ENCODE peak calls at places on chromosome 10, in seven cellular contexts. One of them, this sample, is unnamed.

GRCh38 chr10:85888004-85888403 is 478.6 kb downstream of the GRID1 start:
- DNase-seq in A549: no peak
- DNase-seq in fibroblast of pulmonary artery: peak
- DNase-seq in lower lobe of right lung: no peak
- DNase-seq in fibroblast of the aortic adventitia: no peak
- DNase-seq in HFFc6: no peak
- DNase-seq in HL-60: no peak
- DNase-seq in this sample: no peak

GRCh38 chr10:60312818-60313588 is 76.7 kb downstream of the ANK3 start:
- DNase-seq in HL-60: no peak
- DNase-seq in fibroblast of the aortic adventitia: peak
- DNase-seq in HFFc6: peak
- DNase-seq in A549: no peak
- DNase-seq in lower lobe of right lung: no peak
- DNase-seq in fibroblast of pulmonary artery: peak
- DNase-seq in this sample: peak

GRCh38 chr10:81917666-81918065 is 42.7 kb downstream of the NRG3 start:
- DNase-seq in A549: no peak
- DNase-seq in HFFc6: no peak
- DNase-seq in HL-60: no peak
- DNase-seq in fibroblast of pulmonary artery: no peak
- DNase-seq in lower lobe of right lung: no peak
- DNase-seq in fibroblast of the aortic adventitia: no peak
- DNase-seq in this sample: no peak

GRCh38 chr10:93465806-93466675 is 16.1 kb downstream of the MYOF start:
- DNase-seq in fibroblast of the aortic adventitia: peak
- DNase-seq in A549: peak
- DNase-seq in HFFc6: peak
- DNase-seq in lower lobe of right lung: peak
- DNase-seq in HL-60: no peak
- DNase-seq in fibroblast of pulmonary artery: peak
- DNase-seq in this sample: peak

GRCh38 chr10:66836057-66836456 is 89.8 kb upstream of the LRRTM3 start:
- DNase-seq in fibroblast of the aortic adventitia: peak
- DNase-seq in fibroblast of pulmonary artery: peak
- DNase-seq in HFFc6: peak
- DNase-seq in lower lobe of right lung: no peak
- DNase-seq in HL-60: no peak
- DNase-seq in A549: no peak
- DNase-seq in this sample: peak

GRCh38 chr10:117007080-117007479 is 2.1 kb upstream of the SHTN1 start:
- DNase-seq in HFFc6: peak
- DNase-seq in fibroblast of pulmonary artery: peak
- DNase-seq in fibroblast of the aortic adventitia: peak
- DNase-seq in A549: peak
- DNase-seq in HL-60: no peak
- DNase-seq in lower lobe of right lung: no peak
- DNase-seq in this sample: peak

GRCh38 chr10:124917939-124918830 is 23.7 kb upstream of the ZRANB1 start:
- DNase-seq in fibroblast of pulmonary artery: peak
- DNase-seq in fibroblast of the aortic adventitia: peak
- DNase-seq in HFFc6: peak
- DNase-seq in HL-60: peak
- DNase-seq in A549: no peak
- DNase-seq in lower lobe of right lung: no peak
- DNase-seq in this sample: no peak

GRCh38 chr10:88852327-88852726 is 683 bp upstream of the ANKRD22 start:
- DNase-seq in HFFc6: no peak
- DNase-seq in HL-60: no peak
- DNase-seq in A549: no peak
- DNase-seq in lower lobe of right lung: no peak
- DNase-seq in fibroblast of the aortic adventitia: no peak
- DNase-seq in fibroblast of pulmonary artery: no peak
- DNase-seq in this sample: no peak

GRCh38 chr10:77601488-77601887 is 36.1 kb downstream of the KCNMA1 start:
- DNase-seq in lower lobe of right lung: no peak
- DNase-seq in HL-60: no peak
- DNase-seq in fibroblast of pulmonary artery: no peak
- DNase-seq in HFFc6: peak
- DNase-seq in A549: no peak
- DNase-seq in fibroblast of the aortic adventitia: no peak
- DNase-seq in this sample: no peak

GRCh38 chr10:36063396-36063795 is 421.3 kb upstream of the FZD8 start:
- DNase-seq in HFFc6: no peak
- DNase-seq in fibroblast of pulmonary artery: no peak
- DNase-seq in fibroblast of the aortic adventitia: no peak
- DNase-seq in A549: no peak
- DNase-seq in HL-60: no peak
- DNase-seq in lower lobe of right lung: no peak
- DNase-seq in this sample: no peak

GRCh38 chr10:23191764-23192395 is at the start of gene PTF1A:
- DNase-seq in fibroblast of the aortic adventitia: no peak
- DNase-seq in lower lobe of right lung: no peak
- DNase-seq in A549: no peak
- DNase-seq in HL-60: no peak
- DNase-seq in HFFc6: no peak
- DNase-seq in fibroblast of pulmonary artery: no peak
- DNase-seq in this sample: no peak

GRCh38 chr10:118832242-118832651 is 77.5 kb upstream of the CACUL1 start:
- DNase-seq in A549: no peak
- DNase-seq in HFFc6: no peak
- DNase-seq in fibroblast of pulmonary artery: peak
- DNase-seq in lower lobe of right lung: peak
- DNase-seq in fibroblast of the aortic adventitia: peak
- DNase-seq in HL-60: peak
- DNase-seq in this sample: no peak

GRCh38 chr10:37269554-37270256 is 144.3 kb downstream of the ANKRD30A start:
- DNase-seq in HFFc6: no peak
- DNase-seq in HL-60: no peak
- DNase-seq in fibroblast of pulmonary artery: no peak
- DNase-seq in fibroblast of the aortic adventitia: no peak
- DNase-seq in lower lobe of right lung: no peak
- DNase-seq in A549: no peak
- DNase-seq in this sample: no peak

GRCh38 chr10:124239666-124240065 is 146.3 kb upstream of the CHST15 start:
- DNase-seq in fibroblast of the aortic adventitia: no peak
- DNase-seq in fibroblast of pulmonary artery: no peak
- DNase-seq in A549: no peak
- DNase-seq in HL-60: no peak
- DNase-seq in lower lobe of right lung: peak
- DNase-seq in HFFc6: no peak
- DNase-seq in this sample: no peak

GRCh38 chr10:81838950-81839349 is 36.0 kb upstream of the NRG3 start:
- DNase-seq in HL-60: no peak
- DNase-seq in HFFc6: no peak
- DNase-seq in fibroblast of pulmonary artery: peak
- DNase-seq in lower lobe of right lung: no peak
- DNase-seq in A549: no peak
- DNase-seq in fibroblast of the aortic adventitia: no peak
- DNase-seq in this sample: no peak

GRCh38 chr10:85597006-85597405 is 769.6 kb downstream of the GRID1 start:
- DNase-seq in HFFc6: no peak
- DNase-seq in fibroblast of pulmonary artery: no peak
- DNase-seq in HL-60: no peak
- DNase-seq in lower lobe of right lung: no peak
- DNase-seq in A549: no peak
- DNase-seq in fibroblast of the aortic adventitia: no peak
- DNase-seq in this sample: no peak

GRCh38 chr10:91552706-91553105 is 80.2 kb downstream of the PPP1R3C start:
- DNase-seq in HL-60: no peak
- DNase-seq in lower lobe of right lung: no peak
- DNase-seq in fibroblast of pulmonary artery: peak
- DNase-seq in fibroblast of the aortic adventitia: peak
- DNase-seq in A549: no peak
- DNase-seq in HFFc6: no peak
- DNase-seq in this sample: no peak

GRCh38 chr10:62388328-62388727 is 14.2 kb downstream of the ZNF365 start:
- DNase-seq in fibroblast of the aortic adventitia: no peak
- DNase-seq in A549: no peak
- DNase-seq in HL-60: no peak
- DNase-seq in fibroblast of pulmonary artery: no peak
- DNase-seq in HFFc6: no peak
- DNase-seq in lower lobe of right lung: no peak
- DNase-seq in this sample: no peak

GRCh38 chr10:18185621-18186020 is 45.4 kb downstream of the CACNB2 start:
- DNase-seq in HFFc6: no peak
- DNase-seq in HL-60: no peak
- DNase-seq in fibroblast of pulmonary artery: no peak
- DNase-seq in A549: no peak
- DNase-seq in lower lobe of right lung: no peak
- DNase-seq in fibroblast of the aortic adventitia: no peak
- DNase-seq in this sample: no peak

GRCh38 chr10:95445223-95445836 is 115.8 kb downstream of the SORBS1 start:
- DNase-seq in A549: peak
- DNase-seq in fibroblast of pulmonary artery: peak
- DNase-seq in HL-60: no peak
- DNase-seq in fibroblast of the aortic adventitia: peak
- DNase-seq in HFFc6: peak
- DNase-seq in lower lobe of right lung: peak
- DNase-seq in this sample: peak

GRCh38 chr10:61994404-61995031 is 93.0 kb downstream of the ARID5B start:
- DNase-seq in fibroblast of the aortic adventitia: no peak
- DNase-seq in lower lobe of right lung: no peak
- DNase-seq in HL-60: no peak
- DNase-seq in HFFc6: no peak
- DNase-seq in fibroblast of pulmonary artery: no peak
- DNase-seq in A549: no peak
- DNase-seq in this sample: no peak

GRCh38 chr10:16436367-16436757 is 448 bp upstream of the PTER start:
- DNase-seq in A549: no peak
- DNase-seq in HFFc6: no peak
- DNase-seq in HL-60: no peak
- DNase-seq in fibroblast of the aortic adventitia: no peak
- DNase-seq in lower lobe of right lung: peak
- DNase-seq in fibroblast of pulmonary artery: peak
- DNase-seq in this sample: no peak

GRCh38 chr10:99276848-99277486 is 41.3 kb upstream of the HPSE2 start:
- DNase-seq in fibroblast of the aortic adventitia: peak
- DNase-seq in A549: peak
- DNase-seq in HL-60: no peak
- DNase-seq in lower lobe of right lung: no peak
- DNase-seq in fibroblast of pulmonary artery: peak
- DNase-seq in HFFc6: peak
- DNase-seq in this sample: no peak
- TF ChIP-seq CTCF in fibroblast of the aortic adventitia: no peak
- TF ChIP-seq CTCF in A549: peak
- TF ChIP-seq CTCF in HL-60: peak
- TF ChIP-seq CTCF in lower lobe of right lung: no peak
- TF ChIP-seq CTCF in fibroblast of pulmonary artery: peak
- TF ChIP-seq CTCF in HFFc6: peak
- TF ChIP-seq CTCF in this sample: peak

GRCh38 chr10:104256335-104257080 is 1.8 kb downstream of the GSTO1 start:
- DNase-seq in HFFc6: no peak
- DNase-seq in HL-60: no peak
- DNase-seq in fibroblast of pulmonary artery: peak
- DNase-seq in lower lobe of right lung: no peak
- DNase-seq in fibroblast of the aortic adventitia: peak
- DNase-seq in A549: no peak
- DNase-seq in this sample: no peak

GRCh38 chr10:104253106-104253505 is 1.6 kb upstream of the GSTO1 start:
- DNase-seq in fibroblast of pulmonary artery: no peak
- DNase-seq in fibroblast of the aortic adventitia: no peak
- DNase-seq in A549: no peak
- DNase-seq in HL-60: no peak
- DNase-seq in HFFc6: no peak
- DNase-seq in lower lobe of right lung: no peak
- DNase-seq in this sample: no peak

GRCh38 chr10:104255244-104255981 is 721 bp downstream of the GSTO1 start:
- DNase-seq in fibroblast of the aortic adventitia: peak
- DNase-seq in HL-60: peak
- DNase-seq in A549: peak
- DNase-seq in lower lobe of right lung: no peak
- DNase-seq in HFFc6: peak
- DNase-seq in fibroblast of pulmonary artery: peak
- DNase-seq in this sample: no peak

GRCh38 chr10:104253576-104254410 is 899 bp upstream of the GSTO1 start:
- DNase-seq in lower lobe of right lung: no peak
- DNase-seq in HL-60: no peak
- DNase-seq in A549: no peak
- DNase-seq in fibroblast of the aortic adventitia: no peak
- DNase-seq in fibroblast of pulmonary artery: no peak
- DNase-seq in HFFc6: no peak
- DNase-seq in this sample: no peak

GRCh38 chr10:104254493-104255243 is at the start of gene GSTO1:
- DNase-seq in fibroblast of the aortic adventitia: peak
- DNase-seq in A549: peak
- DNase-seq in HL-60: peak
- DNase-seq in HFFc6: peak
- DNase-seq in fibroblast of pulmonary artery: peak
- DNase-seq in lower lobe of right lung: peak
- DNase-seq in this sample: no peak
- TF ChIP-seq CTCF in fibroblast of the aortic adventitia: peak
- TF ChIP-seq CTCF in A549: no peak
- TF ChIP-seq CTCF in HL-60: no peak
- TF ChIP-seq CTCF in HFFc6: no peak
- TF ChIP-seq CTCF in fibroblast of pulmonary artery: no peak
- TF ChIP-seq CTCF in lower lobe of right lung: no peak
- TF ChIP-seq CTCF in this sample: no peak

DNA sequence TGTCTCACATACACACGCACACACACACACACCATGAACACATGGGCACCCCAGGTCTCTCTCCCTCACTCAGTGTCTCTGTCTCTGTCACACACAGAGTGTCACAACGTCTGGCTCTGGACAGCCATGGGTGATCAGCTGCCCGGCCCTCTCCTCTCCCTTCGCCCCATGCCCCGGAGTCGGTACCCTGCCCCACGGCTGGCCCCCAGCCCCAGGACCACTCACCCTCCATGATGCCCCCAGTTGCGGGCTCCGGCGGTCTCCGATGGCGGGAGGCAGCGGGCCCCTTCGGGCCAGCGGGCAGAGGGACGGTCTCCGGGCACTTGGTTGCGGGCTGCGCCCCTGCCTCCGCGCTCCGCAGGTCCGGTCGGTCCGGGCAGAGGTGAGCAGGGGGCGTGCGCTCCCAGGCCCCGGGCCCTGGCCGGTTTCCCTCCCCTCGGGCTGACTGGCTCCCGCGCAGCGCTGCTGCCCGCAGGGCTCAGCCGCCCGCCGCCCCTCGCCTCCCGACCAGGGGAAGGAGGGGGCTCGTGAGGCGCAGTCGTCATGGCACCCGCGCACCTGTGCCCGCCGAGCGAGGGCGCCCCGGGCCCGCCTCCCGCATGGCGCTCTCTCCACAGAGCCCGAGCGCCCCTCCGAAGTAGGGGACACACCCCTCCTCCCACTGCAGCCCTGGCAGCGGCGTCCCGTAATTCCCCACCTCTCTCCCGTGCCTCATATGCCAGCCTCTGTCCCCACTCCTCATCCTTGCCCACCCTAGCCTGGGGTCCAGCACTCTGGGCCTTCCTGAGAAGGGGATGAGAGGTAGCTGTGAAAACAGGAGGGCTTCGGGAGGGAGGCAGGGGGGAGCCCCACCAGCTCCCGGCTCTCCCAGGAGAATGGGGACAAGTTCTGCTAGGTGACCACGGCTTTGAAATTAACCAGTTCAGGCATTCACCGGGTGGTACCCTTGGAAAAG is at the start of gene NPFFR1:
- DNase-seq in A549: no peak
- DNase-seq in lower lobe of right lung: no peak
- DNase-seq in HFFc6: no peak
- DNase-seq in fibroblast of pulmonary artery: no peak
- DNase-seq in HL-60: no peak
- DNase-seq in fibroblast of the aortic adventitia: no peak
- DNase-seq in this sample: no peak
- TF ChIP-seq CTCF in A549: no peak
- TF ChIP-seq CTCF in lower lobe of right lung: no peak
- TF ChIP-seq CTCF in HFFc6: no peak
- TF ChIP-seq CTCF in fibroblast of pulmonary artery: no peak
- TF ChIP-seq CTCF in HL-60: no peak
- TF ChIP-seq CTCF in fibroblast of the aortic adventitia: no peak
- TF ChIP-seq CTCF in this sample: no peak

GRCh38 chr10:97587183-97587582 is 2.3 kb upstream of the C10orf62 start:
- DNase-seq in lower lobe of right lung: no peak
- DNase-seq in HL-60: no peak
- DNase-seq in fibroblast of the aortic adventitia: no peak
- DNase-seq in fibroblast of pulmonary artery: no peak
- DNase-seq in A549: no peak
- DNase-seq in HFFc6: no peak
- DNase-seq in this sample: no peak
- TF ChIP-seq CTCF in lower lobe of right lung: no peak
- TF ChIP-seq CTCF in HL-60: no peak
- TF ChIP-seq CTCF in fibroblast of the aortic adventitia: no peak
- TF ChIP-seq CTCF in fibroblast of pulmonary artery: no peak
- TF ChIP-seq CTCF in A549: no peak
- TF ChIP-seq CTCF in HFFc6: no peak
- TF ChIP-seq CTCF in this sample: no peak

This sample was measured in HFF-Myc.